ENCODE peak calls at places on chromosome 5, in nine cellular contexts. R is endothelial cell; A is Karpas-422; B is RPMI7951; P is CD4-positive, CD25-positive, alpha-beta regulatory T cell; M is PC-3; N is NCI-H774; E is hippocampal formation; G is fibroblast of pulmonary artery. S is an unnamed sample.

GRCh38 chr5:1386274-1386717 is 41.4 kb upstream of the CLPTM1L start:
- DNase-seq in B (peak), P (peak), E (no peak), M (peak), A (peak), G (peak), N (peak), R (peak), S (peak)

GRCh38 chr5:61768692-61769281 is 436.7 kb downstream of the ZSWIM6 start:
- DNase-seq in M (peak), P (no peak), A (peak), B (peak), N (no peak), R (peak), G (peak), E (no peak), S (peak)

GRCh38 chr5:67996596-67996995 is 219.0 kb upstream of the PIK3R1 start:
- DNase-seq in G (no peak), B (peak), N (no peak), A (no peak), E (no peak), R (no peak), M (no peak), P (no peak), S (no peak)

GRCh38 chr5:81854915-81855314 is 104.0 kb upstream of the SSBP2 start:
- DNase-seq in M (no peak), A (no peak), B (no peak), E (no peak), R (no peak), N (no peak), G (no peak), P (no peak), S (no peak)

GRCh38 chr5:75006821-75007536 is 45.4 kb downstream of the GCNT4 start:
- DNase-seq in M (no peak), B (no peak), R (no peak), A (no peak), P (no peak), E (no peak), N (no peak), G (no peak), S (no peak)

GRCh38 chr5:147968855-147969254 is 62.5 kb upstream of the C5orf46 start:
- DNase-seq in A (no peak), P (no peak), G (peak), E (no peak), B (peak), R (no peak), N (no peak), M (peak), S (no peak)

GRCh38 chr5:172078726-172079345 is 72.4 kb upstream of the FBXW11 start:
- DNase-seq in R (no peak), N (no peak), E (no peak), P (no peak), B (no peak), G (peak), M (no peak), A (no peak), S (no peak)

GRCh38 chr5:138240690-138241385 is 27.7 kb upstream of the CDC23 start:
- DNase-seq in N (no peak), P (no peak), E (no peak), R (no peak), M (no peak), A (no peak), B (no peak), G (no peak), S (no peak)

GRCh38 chr5:72383280-72384205 is 63.4 kb downstream of the PTCD2 start:
- DNase-seq in E (no peak), M (no peak), B (peak), P (no peak), N (no peak), A (no peak), R (no peak), G (no peak), S (no peak)

GRCh38 chr5:35990941-35991592 is at the start of gene UGT3A1:
- DNase-seq in A (no peak), G (no peak), E (no peak), B (no peak), R (peak), P (no peak), N (no peak), M (no peak), S (no peak)

GRCh38 chr5:57600321-57600720 is 117.7 kb upstream of the ACTBL2 start:
- DNase-seq in A (no peak), M (no peak), P (no peak), R (no peak), E (no peak), B (no peak), N (no peak), G (no peak), S (no peak)